ENCODE peak calls at places on chromosomes 6 and 20, in four cellular contexts. One of them, this sample, is unnamed.

GRCh38 chr6:99613705-99614429 is 7.2 kb downstream of the PRDM13 start:
- DNase-seq in neural progenitor cell: peak
- DNase-seq in PC-3: no peak
- DNase-seq in GM23338: peak
- DNase-seq in this sample: peak

GRCh38 chr6:157069585-157069984 is 253.7 kb downstream of the TMEM242 start:
- DNase-seq in PC-3: no peak
- DNase-seq in GM23338: peak
- DNase-seq in neural progenitor cell: peak
- DNase-seq in this sample: no peak

GRCh38 chr20:53779822-53780221 is 186.2 kb upstream of the ZNF217 start:
- DNase-seq in PC-3: no peak
- DNase-seq in GM23338: no peak
- DNase-seq in neural progenitor cell: no peak
- DNase-seq in this sample: no peak

GRCh38 chr6:40472354-40472753 is 114.8 kb downstream of the LRFN2 start:
- DNase-seq in neural progenitor cell: no peak
- DNase-seq in PC-3: no peak
- DNase-seq in GM23338: no peak
- DNase-seq in this sample: no peak

GRCh38 chr20:32336918-32337347 is 21.2 kb upstream of the ASXL1 start:
- DNase-seq in GM23338: peak
- DNase-seq in neural progenitor cell: peak
- DNase-seq in PC-3: peak
- DNase-seq in this sample: peak

GRCh38 chr6:52333840-52334200 is 28.1 kb upstream of the PAQR8 start:
- DNase-seq in GM23338: no peak
- DNase-seq in PC-3: no peak
- DNase-seq in neural progenitor cell: no peak
- DNase-seq in this sample: no peak

GRCh38 chr6:13761361-13762036 is 49.9 kb upstream of the RANBP9 start:
- DNase-seq in PC-3: no peak
- DNase-seq in neural progenitor cell: no peak
- DNase-seq in GM23338: no peak
- DNase-seq in this sample: no peak

GRCh38 chr6:123529843-123530242 is 106.9 kb downstream of the TRDN start:
- DNase-seq in GM23338: no peak
- DNase-seq in PC-3: no peak
- DNase-seq in neural progenitor cell: no peak
- DNase-seq in this sample: no peak

GRCh38 chr20:36202891-36203338 is 33.4 kb upstream of the AAR2 start:
- DNase-seq in PC-3: peak
- DNase-seq in neural progenitor cell: peak
- DNase-seq in GM23338: peak
- DNase-seq in this sample: peak

GRCh38 chr6:170093276-170093657 is 197.6 kb downstream of the DLL1 start:
- DNase-seq in PC-3: no peak
- DNase-seq in neural progenitor cell: no peak
- DNase-seq in GM23338: no peak
- DNase-seq in this sample: no peak

GRCh38 chr6:63807056-63807455 is 171.5 kb downstream of the PHF3 start:
- DNase-seq in neural progenitor cell: no peak
- DNase-seq in PC-3: no peak
- DNase-seq in GM23338: no peak
- DNase-seq in this sample: no peak

GRCh38 chr6:114862809-114863208 is 520.0 kb upstream of the HS3ST5 start:
- DNase-seq in PC-3: no peak
- DNase-seq in GM23338: no peak
- DNase-seq in neural progenitor cell: no peak
- DNase-seq in this sample: no peak

GRCh38 chr6:85670573-85670972 is 27.9 kb upstream of the SYNCRIP start:
- DNase-seq in neural progenitor cell: no peak
- DNase-seq in PC-3: peak
- DNase-seq in GM23338: peak
- DNase-seq in this sample: no peak
- TF ChIP-seq EZH2phosphoT487 in neural progenitor cell: no peak
- TF ChIP-seq EZH2phosphoT487 in PC-3: no peak
- TF ChIP-seq EZH2phosphoT487 in GM23338: no peak
- TF ChIP-seq EZH2phosphoT487 in this sample: no peak

GRCh38 chr6:118506071-118506638 is 41.9 kb upstream of the PLN start:
- DNase-seq in PC-3: no peak
- DNase-seq in neural progenitor cell: no peak
- DNase-seq in GM23338: no peak
- DNase-seq in this sample: no peak
- TF ChIP-seq EZH2phosphoT487 in PC-3: no peak
- TF ChIP-seq EZH2phosphoT487 in neural progenitor cell: no peak
- TF ChIP-seq EZH2phosphoT487 in GM23338: no peak
- TF ChIP-seq EZH2phosphoT487 in this sample: no peak

GRCh38 chr6:158686791-158687381 is 37.0 kb downstream of the SYTL3 start:
- DNase-seq in neural progenitor cell: no peak
- DNase-seq in GM23338: no peak
- DNase-seq in PC-3: no peak
- DNase-seq in this sample: no peak
- TF ChIP-seq EZH2phosphoT487 in neural progenitor cell: no peak
- TF ChIP-seq EZH2phosphoT487 in GM23338: no peak
- TF ChIP-seq EZH2phosphoT487 in PC-3: no peak
- TF ChIP-seq EZH2phosphoT487 in this sample: no peak

DNA sequence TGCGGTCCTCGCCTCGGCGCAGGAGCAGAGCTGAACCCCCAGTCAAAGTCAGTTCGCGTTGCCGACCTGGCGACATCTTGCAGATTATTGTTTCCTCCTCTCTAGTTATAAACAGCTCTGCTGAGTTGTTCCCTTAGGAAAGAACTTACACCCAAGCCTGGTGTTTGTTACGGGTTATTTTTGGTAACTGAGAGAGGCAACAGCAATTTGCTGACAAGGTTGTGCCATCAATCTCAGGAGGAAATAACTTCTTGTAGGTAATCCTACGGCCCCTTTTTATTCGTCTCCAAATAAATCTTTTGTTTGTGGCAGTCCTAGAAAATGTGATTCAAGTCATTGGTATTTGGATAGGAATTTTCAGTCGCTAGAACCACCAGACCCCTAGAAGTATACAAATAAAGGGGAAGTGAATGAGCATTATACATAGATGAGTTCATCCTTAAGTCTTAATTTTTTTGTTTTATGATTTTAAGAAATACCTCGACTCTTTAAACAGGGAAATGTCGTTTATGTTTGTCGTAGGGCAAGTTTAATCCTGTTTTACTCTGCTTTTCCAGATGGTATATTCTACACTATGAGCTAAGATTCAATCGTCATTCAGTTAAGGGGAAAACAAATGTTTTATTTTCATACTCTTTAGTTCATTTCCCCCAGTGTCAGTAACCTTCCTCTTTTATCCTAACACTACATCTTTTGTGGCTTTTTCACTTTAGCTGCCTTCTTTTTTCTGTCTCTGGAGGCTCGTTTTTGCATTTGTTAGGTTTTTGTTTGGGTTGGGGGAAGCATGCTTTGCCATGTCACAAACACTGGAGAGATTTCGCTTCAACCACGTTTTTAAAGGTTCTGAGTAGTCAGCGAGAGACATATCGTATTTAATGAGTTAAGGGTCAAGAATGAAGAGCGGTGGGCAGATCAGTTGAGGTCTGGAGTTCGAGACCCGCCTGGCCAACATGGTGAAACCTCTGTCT is 1.2 kb downstream of the PM20D2 start:
- DNase-seq in GM23338: peak
- DNase-seq in PC-3: peak
- DNase-seq in neural progenitor cell: peak
- DNase-seq in this sample: peak
- TF ChIP-seq EZH2phosphoT487 in GM23338: no peak
- TF ChIP-seq EZH2phosphoT487 in PC-3: no peak
- TF ChIP-seq EZH2phosphoT487 in neural progenitor cell: peak
- TF ChIP-seq EZH2phosphoT487 in this sample: no peak

This sample was measured in hepatocyte.